ENCODE peak calls at places on chromosomes 16 and 17, in five cellular contexts. L, M, E, X and G are unnamed samples.

GRCh38 chr16:77117687-77118086 is 73.3 kb upstream of the MON1B start:
- DNase-seq in M (no peak), E (no peak), X (no peak), L (no peak), G (no peak)

GRCh38 chr17:50687200-50688066 is 20.3 kb downstream of the ANKRD40 start:
- DNase-seq in X (no peak), L (no peak), M (peak), E (no peak), G (no peak)

GRCh38 chr17:51260960-51261958 is 913 bp downstream of the UTP18 start:
- DNase-seq in L (peak), X (peak), M (no peak), E (no peak), G (peak)

GRCh38 chr17:9424071-9424640 is 151.5 kb downstream of the STX8 start:
- DNase-seq in L (no peak), M (no peak), X (no peak), E (no peak), G (no peak)

GRCh38 chr16:78235168-78235800 is 135.8 kb downstream of the WWOX start:
- DNase-seq in M (peak), E (peak), X (peak), L (peak), G (peak)

GRCh38 chr17:78141437-78142112 is 4.6 kb upstream of the C17orf99 start:
- DNase-seq in E (no peak), M (no peak), L (no peak), X (no peak), G (no peak)

GRCh38 chr17:81717049-81717765 is 5.1 kb downstream of the SLC25A10 start:
- DNase-seq in X (peak), M (no peak), L (no peak), E (no peak), G (no peak)

GRCh38 chr17:32350662-32351418 is 883 bp downstream of the ZNF207 start:
- DNase-seq in X (no peak), M (peak), E (peak), L (no peak), G (peak)

GRCh38 chr17:27846042-27846655 is 45.8 kb upstream of the NOS2 start:
- DNase-seq in X (no peak), L (no peak), E (no peak), M (no peak), G (peak)